ENCODE peak calls at places on chromosomes 12 and 14, in four cellular contexts. R is HFFc6; O is SW 1271; Y is activated CD8-positive, alpha-beta T cell treated with anti-CD3 and anti-CD28 coated beads, Interleukin-2, amount 10 ng/mL, durations not matched to agents 7 days and 5 days. W is an unnamed sample.

GRCh38 chr12:27277846-27278260 is 33.8 kb downstream of the STK38L start:
- DNase-seq in R (peak), O (no peak), Y (no peak), W (no peak)

GRCh38 chr12:57623811-57624390 is 9.1 kb downstream of the B4GALNT1 start:
- DNase-seq in R (no peak), O (no peak), Y (no peak), W (no peak)

GRCh38 chr12:15179672-15180071 is 41.5 kb downstream of the RERG start:
- DNase-seq in R (no peak), O (no peak), Y (no peak), W (no peak)

GRCh38 chr14:104581521-104581920 is 2.0 kb downstream of the C14orf180 start:
- DNase-seq in R (no peak), O (no peak), Y (no peak), W (no peak)

GRCh38 chr14:54440037-54440436 is 1.1 kb downstream of the CNIH1 start:
- DNase-seq in R (no peak), O (no peak), Y (no peak), W (no peak)

GRCh38 chr14:55077155-55077554 is 25.7 kb downstream of the MAPK1IP1L start:
- DNase-seq in R (peak), O (no peak), Y (no peak), W (no peak)

GRCh38 chr12:5264006-5264405 is 167.9 kb upstream of the NTF3 start:
- DNase-seq in R (no peak), O (no peak), Y (no peak), W (no peak)

GRCh38 chr12:2120982-2121758 is 68.4 kb downstream of the CACNA1C start:
- DNase-seq in R (no peak), O (no peak), Y (no peak), W (no peak)

GRCh38 chr14:32129124-32129523 is 52.0 kb downstream of the ARHGAP5 start:
- DNase-seq in R (peak), O (no peak), Y (no peak), W (no peak)

GRCh38 chr14:51873221-51873893 is 12.9 kb downstream of the GNG2 start:
- DNase-seq in R (peak), O (no peak), Y (peak), W (no peak)

GRCh38 chr14:70735043-70735442 is 74.3 kb downstream of the MAP3K9 start:
- DNase-seq in R (no peak), O (no peak), Y (no peak), W (no peak)

GRCh38 chr14:46399049-46399448 is 252.5 kb downstream of the RPL10L start:
- DNase-seq in R (no peak), O (no peak), Y (no peak), W (no peak)

GRCh38 chr12:119911147-119911546 is 34.0 kb upstream of the CIT start:
- DNase-seq in R (peak), O (no peak), Y (no peak), W (no peak)

GRCh38 chr14:22849212-22849819 is 12.9 kb downstream of the MMP14 start:
- DNase-seq in R (no peak), O (no peak), Y (no peak), W (no peak)

GRCh38 chr12:65720136-65720535 is 104.1 kb upstream of the HMGA2 start:
- DNase-seq in R (peak), O (no peak), Y (no peak), W (no peak)

GRCh38 chr12:95648990-95649791 is 97.9 kb upstream of the USP44 start:
- DNase-seq in R (peak), O (no peak), Y (no peak), W (no peak)